ENCODE peak calls at places on chromosomes 4 and X, in five cellular contexts. C, V, H, F and L are unnamed samples.

GRCh38 chr4:99029852-99030251 is 34.3 kb downstream of the METAP1 start:
- DNase-seq in C (no peak), F (no peak), H (no peak), V (no peak), L (no peak)

GRCh38 chrX:43809463-43809862 is 72.8 kb downstream of the MAOB start:
- DNase-seq in V (no peak), F (no peak), C (no peak), H (no peak), L (peak)

GRCh38 chr4:54120517-54120916 is 20.6 kb downstream of the GSX2 start:
- DNase-seq in V (no peak), F (no peak), H (no peak), C (no peak), L (no peak)

GRCh38 chrX:42797646-42798045 is 19.7 kb upstream of the PPP1R2C start:
- DNase-seq in C (peak), H (no peak), V (peak), F (no peak), L (peak)

GRCh38 chrX:8737883-8738282 is 5.9 kb upstream of the ANOS1 start:
- DNase-seq in F (no peak), H (no peak), V (no peak), C (no peak), L (no peak)

GRCh38 chr4:21768349-21769310 is 179.9 kb downstream of the KCNIP4 start:
- DNase-seq in H (no peak), V (peak), F (no peak), C (peak), L (peak)

GRCh38 chr4:78688385-78688784 is 87.8 kb upstream of the BMP2K start:
- DNase-seq in V (no peak), F (no peak), H (no peak), C (no peak), L (no peak)

GRCh38 chr4:186701273-186701672 is 22.4 kb downstream of the FAT1 start:
- DNase-seq in V (no peak), F (no peak), C (no peak), H (no peak), L (no peak)

GRCh38 chrX:39504850-39505259 is 592.9 kb downstream of the BCOR start:
- DNase-seq in V (no peak), F (no peak), C (no peak), H (no peak), L (no peak)

GRCh38 chrX:120200851-120201250 is 42.4 kb downstream of the RHOXF2 start:
- DNase-seq in V (no peak), C (no peak), H (no peak), F (no peak), L (no peak)

GRCh38 chrX:1480082-1480785 is 27.5 kb upstream of the ASMTL start:
- DNase-seq in V (no peak), F (no peak), H (no peak), C (no peak), L (no peak)

GRCh38 chr4:54967289-54967688 is 158.1 kb downstream of the KDR start:
- DNase-seq in H (no peak), C (no peak), V (no peak), F (no peak), L (no peak)

GRCh38 chrX:12405306-12405705 is 267.0 kb downstream of the FRMPD4 start:
- DNase-seq in F (no peak), V (no peak), H (no peak), C (no peak), L (no peak)

GRCh38 chr4:139844057-139844456 is 178.4 kb downstream of the MGST2 start:
- DNase-seq in V (no peak), C (no peak), F (no peak), H (no peak), L (peak)

GRCh38 chr4:42483426-42484379 is 86.4 kb downstream of the SHISA3 start:
- DNase-seq in C (no peak), V (no peak), H (no peak), F (no peak), L (no peak)

GRCh38 chr4:111228396-111228795 is 605.5 kb upstream of the PITX2 start:
- DNase-seq in V (peak), F (no peak), C (no peak), H (no peak), L (no peak)

GRCh38 chr4:1010522-1011021 is 854 bp upstream of the FGFRL1 start:
- DNase-seq in F (no peak), C (peak), V (no peak), H (peak), L (peak)

GRCh38 chr4:20393486-20394100 is 141.9 kb downstream of the SLIT2 start:
- DNase-seq in V (no peak), C (no peak), H (no peak), F (no peak), L (no peak)

GRCh38 chr4:23105759-23106370 is 413.1 kb downstream of the GBA3 start:
- DNase-seq in F (no peak), V (peak), H (no peak), C (peak), L (no peak)

GRCh38 chr4:37567781-37568180 is 118.4 kb downstream of the RELL1 start:
- DNase-seq in C (no peak), H (no peak), F (no peak), V (no peak), L (no peak)

GRCh38 chr4:182944484-182945227 is 27.5 kb upstream of the DCTD start:
- DNase-seq in F (no peak), C (no peak), V (no peak), H (no peak), L (peak)

GRCh38 chr4:1449833-1450741 is 43.8 kb upstream of the NKX1-1 start:
- DNase-seq in H (no peak), V (no peak), C (no peak), F (no peak), L (no peak)

GRCh38 chr4:143939528-143939927 is 34.2 kb upstream of the GYPE start:
- DNase-seq in C (no peak), F (no peak), V (no peak), H (no peak), L (no peak)

GRCh38 chr4:150510176-150510875 is 71.6 kb upstream of the MAB21L2 start:
- DNase-seq in H (no peak), F (no peak), V (no peak), C (no peak), L (no peak)

GRCh38 chr4:163895369-163896005 is 401.0 kb downstream of the TMA16 start:
- DNase-seq in V (peak), H (peak), C (no peak), F (no peak), L (no peak)

GRCh38 chr4:54082168-54082567 is 17.8 kb upstream of the CHIC2 start:
- DNase-seq in F (no peak), V (peak), C (peak), H (no peak), L (peak)

GRCh38 chrX:258291-259040 is 22.7 kb upstream of the PLCXD1 start:
- DNase-seq in C (no peak), F (no peak), V (no peak), H (no peak), L (no peak)

GRCh38 chr4:2220016-2220620 is 21.8 kb downstream of the HAUS3 start:
- DNase-seq in F (peak), V (peak), H (peak), C (peak), L (peak)

GRCh38 chrX:21738950-21739287 is 19.0 kb downstream of the SMPX start:
- DNase-seq in H (no peak), V (no peak), F (no peak), C (no peak), L (no peak)